ENCODE peak calls at places on chromosomes 13 and 19, in ten cellular contexts. One of them, this sample, is unnamed.

GRCh38 chr13:30665638-30666037 is 47.9 kb downstream of the USPL1 start:
- DNase-seq in activated CD4-positive, alpha-beta T cell treated with anti-CD3 and anti-CD28 coated beads, Interleukin-2, amount 50 U/mL, for 48 hours: no peak
- DNase-seq in lower lobe of right lung: no peak
- DNase-seq in stimulated activated CD4-positive, alpha-beta T cell treated with anti-CD3 and anti-CD28 coated beads, Interleukin-15, amount 100 ng/mL, for 1 hour: no peak
- DNase-seq in WTC11: no peak
- DNase-seq in bronchial epithelial cell: no peak
- DNase-seq in neural crest cell: no peak
- DNase-seq in breast epithelium: no peak
- DNase-seq in NCI-H526: no peak
- DNase-seq in NCI-H510A treated with DMSO at 0.1 percent for 48 hours: no peak
- DNase-seq in this sample: no peak

GRCh38 chr13:43597599-43597945 is 189.2 kb downstream of the ENOX1 start:
- DNase-seq in activated CD4-positive, alpha-beta T cell treated with anti-CD3 and anti-CD28 coated beads, Interleukin-2, amount 50 U/mL, for 48 hours: no peak
- DNase-seq in lower lobe of right lung: no peak
- DNase-seq in stimulated activated CD4-positive, alpha-beta T cell treated with anti-CD3 and anti-CD28 coated beads, Interleukin-15, amount 100 ng/mL, for 1 hour: no peak
- DNase-seq in WTC11: no peak
- DNase-seq in bronchial epithelial cell: no peak
- DNase-seq in neural crest cell: no peak
- DNase-seq in breast epithelium: no peak
- DNase-seq in NCI-H526: no peak
- DNase-seq in NCI-H510A treated with DMSO at 0.1 percent for 48 hours: no peak
- DNase-seq in this sample: no peak

GRCh38 chr19:40213882-40214570 is 4.2 kb downstream of the TTC9B start:
- DNase-seq in activated CD4-positive, alpha-beta T cell treated with anti-CD3 and anti-CD28 coated beads, Interleukin-2, amount 50 U/mL, for 48 hours: no peak
- DNase-seq in lower lobe of right lung: no peak
- DNase-seq in stimulated activated CD4-positive, alpha-beta T cell treated with anti-CD3 and anti-CD28 coated beads, Interleukin-15, amount 100 ng/mL, for 1 hour: no peak
- DNase-seq in WTC11: no peak
- DNase-seq in bronchial epithelial cell: no peak
- DNase-seq in neural crest cell: no peak
- DNase-seq in breast epithelium: no peak
- DNase-seq in NCI-H526: no peak
- DNase-seq in NCI-H510A treated with DMSO at 0.1 percent for 48 hours: no peak
- DNase-seq in this sample: no peak

GRCh38 chr19:4976412-4977298 is 7.7 kb downstream of the KDM4B start:
- DNase-seq in activated CD4-positive, alpha-beta T cell treated with anti-CD3 and anti-CD28 coated beads, Interleukin-2, amount 50 U/mL, for 48 hours: no peak
- DNase-seq in lower lobe of right lung: peak
- DNase-seq in stimulated activated CD4-positive, alpha-beta T cell treated with anti-CD3 and anti-CD28 coated beads, Interleukin-15, amount 100 ng/mL, for 1 hour: no peak
- DNase-seq in WTC11: peak
- DNase-seq in bronchial epithelial cell: peak
- DNase-seq in neural crest cell: no peak
- DNase-seq in breast epithelium: peak
- DNase-seq in NCI-H526: no peak
- DNase-seq in NCI-H510A treated with DMSO at 0.1 percent for 48 hours: no peak
- DNase-seq in this sample: peak

GRCh38 chr19:6800991-6801396 is 28.5 kb downstream of the VAV1 start:
- DNase-seq in activated CD4-positive, alpha-beta T cell treated with anti-CD3 and anti-CD28 coated beads, Interleukin-2, amount 50 U/mL, for 48 hours: no peak
- DNase-seq in lower lobe of right lung: no peak
- DNase-seq in stimulated activated CD4-positive, alpha-beta T cell treated with anti-CD3 and anti-CD28 coated beads, Interleukin-15, amount 100 ng/mL, for 1 hour: no peak
- DNase-seq in WTC11: no peak
- DNase-seq in bronchial epithelial cell: peak
- DNase-seq in neural crest cell: no peak
- DNase-seq in breast epithelium: no peak
- DNase-seq in NCI-H526: no peak
- DNase-seq in NCI-H510A treated with DMSO at 0.1 percent for 48 hours: no peak
- DNase-seq in this sample: peak

GRCh38 chr19:32407004-32407992 is 1.7 kb downstream of the DPY19L3 start:
- DNase-seq in activated CD4-positive, alpha-beta T cell treated with anti-CD3 and anti-CD28 coated beads, Interleukin-2, amount 50 U/mL, for 48 hours: no peak
- DNase-seq in lower lobe of right lung: peak
- DNase-seq in stimulated activated CD4-positive, alpha-beta T cell treated with anti-CD3 and anti-CD28 coated beads, Interleukin-15, amount 100 ng/mL, for 1 hour: no peak
- DNase-seq in WTC11: no peak
- DNase-seq in bronchial epithelial cell: peak
- DNase-seq in neural crest cell: no peak
- DNase-seq in breast epithelium: no peak
- DNase-seq in NCI-H526: peak
- DNase-seq in NCI-H510A treated with DMSO at 0.1 percent for 48 hours: peak
- DNase-seq in this sample: no peak

GRCh38 chr19:43503501-43504425 is 783 bp downstream of the PHLDB3 start:
- DNase-seq in activated CD4-positive, alpha-beta T cell treated with anti-CD3 and anti-CD28 coated beads, Interleukin-2, amount 50 U/mL, for 48 hours: peak
- DNase-seq in lower lobe of right lung: peak
- DNase-seq in stimulated activated CD4-positive, alpha-beta T cell treated with anti-CD3 and anti-CD28 coated beads, Interleukin-15, amount 100 ng/mL, for 1 hour: peak
- DNase-seq in WTC11: peak
- DNase-seq in bronchial epithelial cell: peak
- DNase-seq in neural crest cell: peak
- DNase-seq in breast epithelium: peak
- DNase-seq in NCI-H526: peak
- DNase-seq in NCI-H510A treated with DMSO at 0.1 percent for 48 hours: peak
- DNase-seq in this sample: peak

GRCh38 chr13:21310220-21310619 is 133.8 kb downstream of the MRPL57 start:
- DNase-seq in activated CD4-positive, alpha-beta T cell treated with anti-CD3 and anti-CD28 coated beads, Interleukin-2, amount 50 U/mL, for 48 hours: no peak
- DNase-seq in lower lobe of right lung: no peak
- DNase-seq in stimulated activated CD4-positive, alpha-beta T cell treated with anti-CD3 and anti-CD28 coated beads, Interleukin-15, amount 100 ng/mL, for 1 hour: no peak
- DNase-seq in WTC11: no peak
- DNase-seq in bronchial epithelial cell: peak
- DNase-seq in neural crest cell: no peak
- DNase-seq in breast epithelium: no peak
- DNase-seq in NCI-H526: no peak
- DNase-seq in NCI-H510A treated with DMSO at 0.1 percent for 48 hours: no peak
- DNase-seq in this sample: peak

GRCh38 chr13:51000576-51001260 is 91.1 kb downstream of the RNASEH2B start:
- DNase-seq in activated CD4-positive, alpha-beta T cell treated with anti-CD3 and anti-CD28 coated beads, Interleukin-2, amount 50 U/mL, for 48 hours: no peak
- DNase-seq in lower lobe of right lung: no peak
- DNase-seq in stimulated activated CD4-positive, alpha-beta T cell treated with anti-CD3 and anti-CD28 coated beads, Interleukin-15, amount 100 ng/mL, for 1 hour: no peak
- DNase-seq in WTC11: no peak
- DNase-seq in bronchial epithelial cell: peak
- DNase-seq in neural crest cell: no peak
- DNase-seq in breast epithelium: no peak
- DNase-seq in NCI-H526: no peak
- DNase-seq in NCI-H510A treated with DMSO at 0.1 percent for 48 hours: peak
- DNase-seq in this sample: no peak

GRCh38 chr19:42412223-42412622 is 15.0 kb downstream of the LIPE start:
- DNase-seq in activated CD4-positive, alpha-beta T cell treated with anti-CD3 and anti-CD28 coated beads, Interleukin-2, amount 50 U/mL, for 48 hours: no peak
- DNase-seq in lower lobe of right lung: peak
- DNase-seq in stimulated activated CD4-positive, alpha-beta T cell treated with anti-CD3 and anti-CD28 coated beads, Interleukin-15, amount 100 ng/mL, for 1 hour: no peak
- DNase-seq in WTC11: peak
- DNase-seq in bronchial epithelial cell: no peak
- DNase-seq in neural crest cell: no peak
- DNase-seq in breast epithelium: no peak
- DNase-seq in NCI-H526: peak
- DNase-seq in NCI-H510A treated with DMSO at 0.1 percent for 48 hours: no peak
- DNase-seq in this sample: no peak

GRCh38 chr13:69287050-69287698 is 820.5 kb upstream of the ATXN8OS start:
- DNase-seq in activated CD4-positive, alpha-beta T cell treated with anti-CD3 and anti-CD28 coated beads, Interleukin-2, amount 50 U/mL, for 48 hours: no peak
- DNase-seq in lower lobe of right lung: no peak
- DNase-seq in stimulated activated CD4-positive, alpha-beta T cell treated with anti-CD3 and anti-CD28 coated beads, Interleukin-15, amount 100 ng/mL, for 1 hour: no peak
- DNase-seq in WTC11: no peak
- DNase-seq in bronchial epithelial cell: no peak
- DNase-seq in neural crest cell: no peak
- DNase-seq in breast epithelium: no peak
- DNase-seq in NCI-H526: no peak
- DNase-seq in NCI-H510A treated with DMSO at 0.1 percent for 48 hours: no peak
- DNase-seq in this sample: no peak

GRCh38 chr13:111204438-111205177 is 89.5 kb downstream of the ARHGEF7 start:
- DNase-seq in activated CD4-positive, alpha-beta T cell treated with anti-CD3 and anti-CD28 coated beads, Interleukin-2, amount 50 U/mL, for 48 hours: no peak
- DNase-seq in lower lobe of right lung: peak
- DNase-seq in stimulated activated CD4-positive, alpha-beta T cell treated with anti-CD3 and anti-CD28 coated beads, Interleukin-15, amount 100 ng/mL, for 1 hour: no peak
- DNase-seq in WTC11: peak
- DNase-seq in bronchial epithelial cell: peak
- DNase-seq in neural crest cell: no peak
- DNase-seq in breast epithelium: no peak
- DNase-seq in NCI-H526: no peak
- DNase-seq in NCI-H510A treated with DMSO at 0.1 percent for 48 hours: no peak
- DNase-seq in this sample: no peak

GRCh38 chr19:46076031-46076880 is 35.5 kb upstream of the IGFL4 start:
- DNase-seq in activated CD4-positive, alpha-beta T cell treated with anti-CD3 and anti-CD28 coated beads, Interleukin-2, amount 50 U/mL, for 48 hours: no peak
- DNase-seq in lower lobe of right lung: no peak
- DNase-seq in stimulated activated CD4-positive, alpha-beta T cell treated with anti-CD3 and anti-CD28 coated beads, Interleukin-15, amount 100 ng/mL, for 1 hour: no peak
- DNase-seq in WTC11: no peak
- DNase-seq in bronchial epithelial cell: no peak
- DNase-seq in neural crest cell: no peak
- DNase-seq in breast epithelium: no peak
- DNase-seq in NCI-H526: no peak
- DNase-seq in NCI-H510A treated with DMSO at 0.1 percent for 48 hours: no peak
- DNase-seq in this sample: no peak

GRCh38 chr13:26168276-26168814 is 53.8 kb downstream of the RNF6 start:
- DNase-seq in activated CD4-positive, alpha-beta T cell treated with anti-CD3 and anti-CD28 coated beads, Interleukin-2, amount 50 U/mL, for 48 hours: no peak
- DNase-seq in lower lobe of right lung: no peak
- DNase-seq in stimulated activated CD4-positive, alpha-beta T cell treated with anti-CD3 and anti-CD28 coated beads, Interleukin-15, amount 100 ng/mL, for 1 hour: no peak
- DNase-seq in WTC11: no peak
- DNase-seq in bronchial epithelial cell: no peak
- DNase-seq in neural crest cell: no peak
- DNase-seq in breast epithelium: no peak
- DNase-seq in NCI-H526: no peak
- DNase-seq in NCI-H510A treated with DMSO at 0.1 percent for 48 hours: no peak
- DNase-seq in this sample: no peak

GRCh38 chr19:28435551-28436261 is 777.2 kb downstream of the UQCRFS1 start:
- DNase-seq in activated CD4-positive, alpha-beta T cell treated with anti-CD3 and anti-CD28 coated beads, Interleukin-2, amount 50 U/mL, for 48 hours: no peak
- DNase-seq in lower lobe of right lung: no peak
- DNase-seq in stimulated activated CD4-positive, alpha-beta T cell treated with anti-CD3 and anti-CD28 coated beads, Interleukin-15, amount 100 ng/mL, for 1 hour: no peak
- DNase-seq in WTC11: no peak
- DNase-seq in bronchial epithelial cell: no peak
- DNase-seq in neural crest cell: no peak
- DNase-seq in breast epithelium: no peak
- DNase-seq in NCI-H526: no peak
- DNase-seq in NCI-H510A treated with DMSO at 0.1 percent for 48 hours: no peak
- DNase-seq in this sample: no peak

GRCh38 chr13:80083097-80083429 is 257.9 kb downstream of the SPRY2 start:
- DNase-seq in activated CD4-positive, alpha-beta T cell treated with anti-CD3 and anti-CD28 coated beads, Interleukin-2, amount 50 U/mL, for 48 hours: no peak
- DNase-seq in lower lobe of right lung: no peak
- DNase-seq in stimulated activated CD4-positive, alpha-beta T cell treated with anti-CD3 and anti-CD28 coated beads, Interleukin-15, amount 100 ng/mL, for 1 hour: no peak
- DNase-seq in WTC11: no peak
- DNase-seq in bronchial epithelial cell: no peak
- DNase-seq in neural crest cell: no peak
- DNase-seq in breast epithelium: no peak
- DNase-seq in NCI-H526: no peak
- DNase-seq in NCI-H510A treated with DMSO at 0.1 percent for 48 hours: no peak
- DNase-seq in this sample: no peak

GRCh38 chr19:4343845-4344713 is 717 bp downstream of the MPND start:
- DNase-seq in activated CD4-positive, alpha-beta T cell treated with anti-CD3 and anti-CD28 coated beads, Interleukin-2, amount 50 U/mL, for 48 hours: no peak
- DNase-seq in lower lobe of right lung: no peak
- DNase-seq in stimulated activated CD4-positive, alpha-beta T cell treated with anti-CD3 and anti-CD28 coated beads, Interleukin-15, amount 100 ng/mL, for 1 hour: no peak
- DNase-seq in WTC11: no peak
- DNase-seq in bronchial epithelial cell: no peak
- DNase-seq in neural crest cell: no peak
- DNase-seq in breast epithelium: no peak
- DNase-seq in NCI-H526: no peak
- DNase-seq in NCI-H510A treated with DMSO at 0.1 percent for 48 hours: no peak
- DNase-seq in this sample: no peak

GRCh38 chr13:75693227-75693626 is 57.1 kb downstream of the LMO7 start:
- DNase-seq in activated CD4-positive, alpha-beta T cell treated with anti-CD3 and anti-CD28 coated beads, Interleukin-2, amount 50 U/mL, for 48 hours: no peak
- DNase-seq in lower lobe of right lung: no peak
- DNase-seq in stimulated activated CD4-positive, alpha-beta T cell treated with anti-CD3 and anti-CD28 coated beads, Interleukin-15, amount 100 ng/mL, for 1 hour: no peak
- DNase-seq in WTC11: no peak
- DNase-seq in bronchial epithelial cell: no peak
- DNase-seq in neural crest cell: no peak
- DNase-seq in breast epithelium: no peak
- DNase-seq in NCI-H526: no peak
- DNase-seq in NCI-H510A treated with DMSO at 0.1 percent for 48 hours: no peak
- DNase-seq in this sample: no peak

GRCh38 chr13:112643759-112644459 is 45.9 kb upstream of the ATP11A start:
- DNase-seq in activated CD4-positive, alpha-beta T cell treated with anti-CD3 and anti-CD28 coated beads, Interleukin-2, amount 50 U/mL, for 48 hours: no peak
- DNase-seq in lower lobe of right lung: peak
- DNase-seq in stimulated activated CD4-positive, alpha-beta T cell treated with anti-CD3 and anti-CD28 coated beads, Interleukin-15, amount 100 ng/mL, for 1 hour: no peak
- DNase-seq in WTC11: no peak
- DNase-seq in bronchial epithelial cell: no peak
- DNase-seq in neural crest cell: no peak
- DNase-seq in breast epithelium: peak
- DNase-seq in NCI-H526: no peak
- DNase-seq in NCI-H510A treated with DMSO at 0.1 percent for 48 hours: peak
- DNase-seq in this sample: no peak

GRCh38 chr13:87498681-87499080 is 172.5 kb upstream of the SLITRK5 start:
- DNase-seq in activated CD4-positive, alpha-beta T cell treated with anti-CD3 and anti-CD28 coated beads, Interleukin-2, amount 50 U/mL, for 48 hours: no peak
- DNase-seq in lower lobe of right lung: no peak
- DNase-seq in stimulated activated CD4-positive, alpha-beta T cell treated with anti-CD3 and anti-CD28 coated beads, Interleukin-15, amount 100 ng/mL, for 1 hour: no peak
- DNase-seq in WTC11: no peak
- DNase-seq in bronchial epithelial cell: peak
- DNase-seq in neural crest cell: peak
- DNase-seq in breast epithelium: no peak
- DNase-seq in NCI-H526: no peak
- DNase-seq in NCI-H510A treated with DMSO at 0.1 percent for 48 hours: no peak
- DNase-seq in this sample: no peak

GRCh38 chr13:78370231-78370630 is 233.1 kb downstream of the POU4F1 start:
- DNase-seq in activated CD4-positive, alpha-beta T cell treated with anti-CD3 and anti-CD28 coated beads, Interleukin-2, amount 50 U/mL, for 48 hours: no peak
- DNase-seq in lower lobe of right lung: no peak
- DNase-seq in stimulated activated CD4-positive, alpha-beta T cell treated with anti-CD3 and anti-CD28 coated beads, Interleukin-15, amount 100 ng/mL, for 1 hour: no peak
- DNase-seq in WTC11: no peak
- DNase-seq in bronchial epithelial cell: no peak
- DNase-seq in neural crest cell: no peak
- DNase-seq in breast epithelium: no peak
- DNase-seq in NCI-H526: no peak
- DNase-seq in NCI-H510A treated with DMSO at 0.1 percent for 48 hours: no peak
- DNase-seq in this sample: no peak

GRCh38 chr13:44044544-44045178 is 165.0 kb downstream of the LACC1 start:
- DNase-seq in activated CD4-positive, alpha-beta T cell treated with anti-CD3 and anti-CD28 coated beads, Interleukin-2, amount 50 U/mL, for 48 hours: no peak
- DNase-seq in lower lobe of right lung: no peak
- DNase-seq in stimulated activated CD4-positive, alpha-beta T cell treated with anti-CD3 and anti-CD28 coated beads, Interleukin-15, amount 100 ng/mL, for 1 hour: no peak
- DNase-seq in WTC11: no peak
- DNase-seq in bronchial epithelial cell: no peak
- DNase-seq in neural crest cell: no peak
- DNase-seq in breast epithelium: no peak
- DNase-seq in NCI-H526: no peak
- DNase-seq in NCI-H510A treated with DMSO at 0.1 percent for 48 hours: no peak
- DNase-seq in this sample: peak

GRCh38 chr19:33551676-33552075 is 30.1 kb upstream of the PEPD start:
- DNase-seq in activated CD4-positive, alpha-beta T cell treated with anti-CD3 and anti-CD28 coated beads, Interleukin-2, amount 50 U/mL, for 48 hours: no peak
- DNase-seq in lower lobe of right lung: no peak
- DNase-seq in stimulated activated CD4-positive, alpha-beta T cell treated with anti-CD3 and anti-CD28 coated beads, Interleukin-15, amount 100 ng/mL, for 1 hour: no peak
- DNase-seq in WTC11: no peak
- DNase-seq in bronchial epithelial cell: no peak
- DNase-seq in neural crest cell: no peak
- DNase-seq in breast epithelium: no peak
- DNase-seq in NCI-H526: no peak
- DNase-seq in NCI-H510A treated with DMSO at 0.1 percent for 48 hours: no peak
- DNase-seq in this sample: no peak

GRCh38 chr13:102240110-102240509 is 161.7 kb downstream of the FGF14 start:
- DNase-seq in activated CD4-positive, alpha-beta T cell treated with anti-CD3 and anti-CD28 coated beads, Interleukin-2, amount 50 U/mL, for 48 hours: no peak
- DNase-seq in lower lobe of right lung: no peak
- DNase-seq in stimulated activated CD4-positive, alpha-beta T cell treated with anti-CD3 and anti-CD28 coated beads, Interleukin-15, amount 100 ng/mL, for 1 hour: no peak
- DNase-seq in WTC11: no peak
- DNase-seq in bronchial epithelial cell: no peak
- DNase-seq in neural crest cell: no peak
- DNase-seq in breast epithelium: no peak
- DNase-seq in NCI-H526: no peak
- DNase-seq in NCI-H510A treated with DMSO at 0.1 percent for 48 hours: no peak
- DNase-seq in this sample: no peak

GRCh38 chr19:32687681-32688080 is 3.9 kb upstream of the NUDT19 start:
- DNase-seq in activated CD4-positive, alpha-beta T cell treated with anti-CD3 and anti-CD28 coated beads, Interleukin-2, amount 50 U/mL, for 48 hours: no peak
- DNase-seq in lower lobe of right lung: no peak
- DNase-seq in stimulated activated CD4-positive, alpha-beta T cell treated with anti-CD3 and anti-CD28 coated beads, Interleukin-15, amount 100 ng/mL, for 1 hour: no peak
- DNase-seq in WTC11: no peak
- DNase-seq in bronchial epithelial cell: no peak
- DNase-seq in neural crest cell: no peak
- DNase-seq in breast epithelium: no peak
- DNase-seq in NCI-H526: no peak
- DNase-seq in NCI-H510A treated with DMSO at 0.1 percent for 48 hours: no peak
- DNase-seq in this sample: no peak

GRCh38 chr13:75850915-75851314 is 214.8 kb downstream of the LMO7 start:
- DNase-seq in activated CD4-positive, alpha-beta T cell treated with anti-CD3 and anti-CD28 coated beads, Interleukin-2, amount 50 U/mL, for 48 hours: no peak
- DNase-seq in lower lobe of right lung: no peak
- DNase-seq in stimulated activated CD4-positive, alpha-beta T cell treated with anti-CD3 and anti-CD28 coated beads, Interleukin-15, amount 100 ng/mL, for 1 hour: no peak
- DNase-seq in WTC11: no peak
- DNase-seq in bronchial epithelial cell: no peak
- DNase-seq in neural crest cell: no peak
- DNase-seq in breast epithelium: no peak
- DNase-seq in NCI-H526: no peak
- DNase-seq in NCI-H510A treated with DMSO at 0.1 percent for 48 hours: no peak
- DNase-seq in this sample: no peak

GRCh38 chr13:106905380-106906259 is 337.7 kb upstream of the ARGLU1 start:
- DNase-seq in activated CD4-positive, alpha-beta T cell treated with anti-CD3 and anti-CD28 coated beads, Interleukin-2, amount 50 U/mL, for 48 hours: no peak
- DNase-seq in lower lobe of right lung: no peak
- DNase-seq in stimulated activated CD4-positive, alpha-beta T cell treated with anti-CD3 and anti-CD28 coated beads, Interleukin-15, amount 100 ng/mL, for 1 hour: no peak
- DNase-seq in WTC11: no peak
- DNase-seq in bronchial epithelial cell: no peak
- DNase-seq in neural crest cell: no peak
- DNase-seq in breast epithelium: no peak
- DNase-seq in NCI-H526: no peak
- DNase-seq in NCI-H510A treated with DMSO at 0.1 percent for 48 hours: no peak
- DNase-seq in this sample: no peak

GRCh38 chr13:35514166-35514565 is 37.7 kb upstream of the MAB21L1 start:
- DNase-seq in activated CD4-positive, alpha-beta T cell treated with anti-CD3 and anti-CD28 coated beads, Interleukin-2, amount 50 U/mL, for 48 hours: no peak
- DNase-seq in lower lobe of right lung: no peak
- DNase-seq in stimulated activated CD4-positive, alpha-beta T cell treated with anti-CD3 and anti-CD28 coated beads, Interleukin-15, amount 100 ng/mL, for 1 hour: no peak
- DNase-seq in WTC11: no peak
- DNase-seq in bronchial epithelial cell: no peak
- DNase-seq in neural crest cell: no peak
- DNase-seq in breast epithelium: no peak
- DNase-seq in NCI-H526: peak
- DNase-seq in NCI-H510A treated with DMSO at 0.1 percent for 48 hours: no peak
- DNase-seq in this sample: no peak